ENCODE peak calls at places on chromosome 22, in seven cellular contexts. U is colonic mucosa; I is activated T-helper 2 cell treated with anti-CD3 and anti-CD28 coated beads, Interferon-gamma antibody, Interleukin-2, Interleukin-4, amounts not matched to agents 10 μg/mL and 5 μg/mL and 100 μg/mL, durations not matched to agents 14 hours and 24 hours and 36 hours; J is OCI-M1; G is RCC 7860; S is thoracic aorta; Z is activated T-cell treated with anti-CD3 and anti-CD28 coated beads, Interleukin-2, amount 50 U/mL, for 24 hours. B is an unnamed sample.

GRCh38 chr22:42353883-42354727 is 78.1 kb downstream of the NFAM1 start:
- DNase-seq in U (no peak), I (no peak), J (no peak), G (no peak), S (no peak), Z (no peak), B (peak)

GRCh38 chr22:38317237-38317994 is at the start of gene CSNK1E:
- DNase-seq in U (peak), I (peak), J (peak), G (no peak), S (peak), Z (peak), B (peak)

GRCh38 chr22:30306629-30307016 is 17.3 kb upstream of the CASTOR1 start:
- DNase-seq in U (no peak), I (no peak), J (no peak), G (no peak), S (no peak), Z (no peak), B (no peak)

GRCh38 chr22:29479417-29480261 is at the start of gene NEFH:
- DNase-seq in U (no peak), I (no peak), J (no peak), G (no peak), S (no peak), Z (no peak), B (no peak)

GRCh38 chr22:30596199-30596598 is 4.5 kb upstream of the PES1 start:
- DNase-seq in U (no peak), I (no peak), J (no peak), G (no peak), S (no peak), Z (no peak), B (no peak)

GRCh38 chr22:32355760-32356159 is 1.9 kb upstream of the RFPL3 start:
- DNase-seq in U (no peak), I (no peak), J (peak), G (no peak), S (no peak), Z (no peak), B (peak)

GRCh38 chr22:29766632-29767288 is at the start of gene ZMAT5:
- DNase-seq in U (peak), I (peak), J (peak), G (peak), S (peak), Z (peak), B (peak)

GRCh38 chr22:50236731-50237409 is 8.0 kb downstream of the TUBGCP6 start:
- DNase-seq in U (no peak), I (no peak), J (peak), G (no peak), S (no peak), Z (no peak), B (no peak)

GRCh38 chr22:23781533-23781932 is 5.2 kb upstream of the SMARCB1 start:
- DNase-seq in U (no peak), I (no peak), J (no peak), G (no peak), S (no peak), Z (no peak), B (no peak)

GRCh38 chr22:32589007-32589406 is 114.4 kb downstream of the FBXO7 start:
- DNase-seq in U (no peak), I (no peak), J (no peak), G (no peak), S (no peak), Z (no peak), B (no peak)

GRCh38 chr22:39567135-39567946 is 3.2 kb upstream of the CACNA1I start:
- DNase-seq in U (no peak), I (peak), J (no peak), G (no peak), S (no peak), Z (peak), B (no peak)

GRCh38 chr22:30890689-30891442 is 77.7 kb downstream of the MORC2 start:
- DNase-seq in U (peak), I (no peak), J (peak), G (no peak), S (no peak), Z (peak), B (peak)

GRCh38 chr22:50548913-50549790 is 3.5 kb downstream of the KLHDC7B start:
- DNase-seq in U (no peak), I (no peak), J (no peak), G (no peak), S (no peak), Z (no peak), B (no peak)

GRCh38 chr22:38941488-38941987 is 15.9 kb upstream of the APOBEC3A start:
- DNase-seq in U (no peak), I (peak), J (peak), G (no peak), S (no peak), Z (peak), B (no peak)

GRCh38 chr22:38775656-38776055 is 18.3 kb downstream of the DNAL4 start:
- DNase-seq in U (no peak), I (no peak), J (no peak), G (no peak), S (no peak), Z (no peak), B (no peak)

GRCh38 chr22:19983701-19984100 is 32.9 kb downstream of the ARVCF start:
- DNase-seq in U (no peak), I (no peak), J (no peak), G (no peak), S (no peak), Z (no peak), B (no peak)

GRCh38 chr22:49617264-49617663 is 210.4 kb downstream of the BRD1 start:
- DNase-seq in U (no peak), I (no peak), J (no peak), G (no peak), S (no peak), Z (no peak), B (no peak)

GRCh38 chr22:49394116-49394785 is 433.4 kb downstream of the BRD1 start:
- DNase-seq in U (peak), I (no peak), J (no peak), G (peak), S (no peak), Z (no peak), B (no peak)

GRCh38 chr22:19125011-19125410 is 2.8 kb upstream of the DGCR2 start:
- DNase-seq in U (no peak), I (no peak), J (no peak), G (no peak), S (no peak), Z (no peak), B (no peak)

GRCh38 chr22:30720263-30720837 is 25.7 kb downstream of the OSBP2 start:
- DNase-seq in U (no peak), I (no peak), J (peak), G (no peak), S (no peak), Z (no peak), B (no peak)

GRCh38 chr22:36816635-36817428 is at the start of gene PVALB:
- DNase-seq in U (no peak), I (no peak), J (no peak), G (no peak), S (no peak), Z (no peak), B (peak)

GRCh38 chr22:50674606-50675552 is 2.3 kb downstream of the SHANK3 start:
- DNase-seq in U (peak), I (no peak), J (no peak), G (no peak), S (no peak), Z (peak), B (peak)

GRCh38 chr22:28129319-28129962 is 210.4 kb upstream of the PITPNB start:
- DNase-seq in U (no peak), I (no peak), J (no peak), G (no peak), S (no peak), Z (no peak), B (no peak)

GRCh38 chr22:36734171-36735058 is 30.9 kb upstream of the CACNG2 start:
- DNase-seq in U (no peak), I (no peak), J (no peak), G (peak), S (no peak), Z (no peak), B (peak)

GRCh38 chr22:25930083-25930482 is 188.1 kb downstream of the MYO18B start:
- DNase-seq in U (no peak), I (no peak), J (no peak), G (no peak), S (no peak), Z (no peak), B (no peak)

GRCh38 chr22:48181168-48181955 is 1418.9 kb downstream of the TBC1D22A start:
- DNase-seq in U (no peak), I (no peak), J (no peak), G (no peak), S (no peak), Z (no peak), B (no peak)